ENCODE peak calls at places on chromosomes 4 and X, in ten cellular contexts. One of them, this sample, is unnamed. For H3K36me3, the result is how much of the 10 kb centered on the place peaks cover.

GRCh38 chrX:50838820-50839600 is 25.0 kb upstream of the SHROOM4 start:
- DNase-seq in hepatocyte: no peak
- DNase-seq in tibial nerve: no peak
- DNase-seq in stomach: no peak
- DNase-seq in heart right ventricle: no peak
- DNase-seq in cardiac muscle cell: peak
- DNase-seq in right atrium auricular region: no peak
- DNase-seq in kidney epithelial cell: peak
- DNase-seq in ascending aorta: no peak
- DNase-seq in ovary: no peak
- DNase-seq in this sample: no peak

GRCh38 chr4:156762851-156763250 is 208.7 kb downstream of the PDGFC start:
- DNase-seq in hepatocyte: no peak
- DNase-seq in tibial nerve: no peak
- DNase-seq in stomach: no peak
- DNase-seq in heart right ventricle: no peak
- DNase-seq in cardiac muscle cell: no peak
- DNase-seq in right atrium auricular region: no peak
- DNase-seq in kidney epithelial cell: no peak
- DNase-seq in ascending aorta: no peak
- DNase-seq in ovary: peak
- DNase-seq in this sample: no peak

GRCh38 chr4:94545296-94545695 is 93.6 kb downstream of the PDLIM5 start:
- DNase-seq in hepatocyte: no peak
- DNase-seq in tibial nerve: no peak
- DNase-seq in stomach: no peak
- DNase-seq in heart right ventricle: no peak
- DNase-seq in cardiac muscle cell: peak
- DNase-seq in right atrium auricular region: no peak
- DNase-seq in kidney epithelial cell: no peak
- DNase-seq in ascending aorta: no peak
- DNase-seq in ovary: no peak
- DNase-seq in this sample: no peak

GRCh38 chrX:53188763-53189162 is 36.2 kb downstream of the KDM5C start:
- DNase-seq in hepatocyte: no peak
- DNase-seq in tibial nerve: no peak
- DNase-seq in stomach: no peak
- DNase-seq in heart right ventricle: no peak
- DNase-seq in cardiac muscle cell: no peak
- DNase-seq in right atrium auricular region: no peak
- DNase-seq in kidney epithelial cell: no peak
- DNase-seq in ascending aorta: no peak
- DNase-seq in ovary: no peak
- DNase-seq in this sample: no peak

GRCh38 chrX:41958861-41959260 is 35.5 kb upstream of the CASK start:
- DNase-seq in hepatocyte: no peak
- DNase-seq in tibial nerve: no peak
- DNase-seq in stomach: no peak
- DNase-seq in heart right ventricle: no peak
- DNase-seq in cardiac muscle cell: no peak
- DNase-seq in right atrium auricular region: no peak
- DNase-seq in kidney epithelial cell: no peak
- DNase-seq in ascending aorta: no peak
- DNase-seq in ovary: no peak
- DNase-seq in this sample: no peak

GRCh38 chr4:164136181-164136616 is 617.7 kb upstream of the SMIM31 start:
- DNase-seq in hepatocyte: peak
- DNase-seq in tibial nerve: no peak
- DNase-seq in stomach: no peak
- DNase-seq in heart right ventricle: no peak
- DNase-seq in cardiac muscle cell: no peak
- DNase-seq in right atrium auricular region: no peak
- DNase-seq in kidney epithelial cell: peak
- DNase-seq in ascending aorta: no peak
- DNase-seq in ovary: no peak
- DNase-seq in this sample: no peak

GRCh38 chrX:15908891-15909290 is 54.3 kb upstream of the AP1S2 start:
- DNase-seq in hepatocyte: no peak
- DNase-seq in tibial nerve: no peak
- DNase-seq in stomach: no peak
- DNase-seq in heart right ventricle: no peak
- DNase-seq in cardiac muscle cell: peak
- DNase-seq in right atrium auricular region: no peak
- DNase-seq in kidney epithelial cell: no peak
- DNase-seq in ascending aorta: no peak
- DNase-seq in ovary: no peak
- DNase-seq in this sample: no peak

GRCh38 chr4:102759835-102760644 is 728 bp downstream of the MANBA start:
- DNase-seq in hepatocyte: peak
- DNase-seq in tibial nerve: peak
- DNase-seq in stomach: peak
- DNase-seq in heart right ventricle: no peak
- DNase-seq in cardiac muscle cell: peak
- DNase-seq in right atrium auricular region: peak
- DNase-seq in kidney epithelial cell: no peak
- DNase-seq in ascending aorta: peak
- DNase-seq in ovary: peak
- DNase-seq in this sample: no peak

GRCh38 chr4:7928711-7929505 is 10.8 kb downstream of the AFAP1 start:
- DNase-seq in hepatocyte: no peak
- DNase-seq in tibial nerve: no peak
- DNase-seq in stomach: no peak
- DNase-seq in heart right ventricle: no peak
- DNase-seq in cardiac muscle cell: no peak
- DNase-seq in right atrium auricular region: no peak
- DNase-seq in kidney epithelial cell: no peak
- DNase-seq in ascending aorta: no peak
- DNase-seq in ovary: no peak
- DNase-seq in this sample: no peak

GRCh38 chr4:185082549-185082948 is 60.5 kb upstream of the SLC25A4 start:
- DNase-seq in hepatocyte: no peak
- DNase-seq in tibial nerve: no peak
- DNase-seq in stomach: no peak
- DNase-seq in heart right ventricle: no peak
- DNase-seq in cardiac muscle cell: peak
- DNase-seq in right atrium auricular region: no peak
- DNase-seq in kidney epithelial cell: no peak
- DNase-seq in ascending aorta: no peak
- DNase-seq in ovary: no peak
- DNase-seq in this sample: no peak

GRCh38 chr4:21986312-21986711 is 37.7 kb upstream of the KCNIP4 start:
- DNase-seq in hepatocyte: no peak
- DNase-seq in tibial nerve: no peak
- DNase-seq in stomach: no peak
- DNase-seq in heart right ventricle: no peak
- DNase-seq in cardiac muscle cell: no peak
- DNase-seq in right atrium auricular region: no peak
- DNase-seq in kidney epithelial cell: no peak
- DNase-seq in ascending aorta: no peak
- DNase-seq in ovary: no peak
- DNase-seq in this sample: no peak

GRCh38 chr4:184097240-184097619 is 120.4 kb downstream of the ENPP6 start:
- DNase-seq in hepatocyte: no peak
- DNase-seq in tibial nerve: peak
- DNase-seq in stomach: peak
- DNase-seq in heart right ventricle: peak
- DNase-seq in cardiac muscle cell: peak
- DNase-seq in right atrium auricular region: peak
- DNase-seq in kidney epithelial cell: no peak
- DNase-seq in ascending aorta: no peak
- DNase-seq in ovary: peak
- DNase-seq in this sample: no peak

GRCh38 chr4:164442167-164442566 is 311.8 kb upstream of the SMIM31 start:
- DNase-seq in hepatocyte: no peak
- DNase-seq in tibial nerve: no peak
- DNase-seq in stomach: no peak
- DNase-seq in heart right ventricle: no peak
- DNase-seq in cardiac muscle cell: no peak
- DNase-seq in right atrium auricular region: no peak
- DNase-seq in kidney epithelial cell: no peak
- DNase-seq in ascending aorta: no peak
- DNase-seq in ovary: no peak
- DNase-seq in this sample: no peak

GRCh38 chr4:1170156-1170804 is 2.1 kb downstream of the SPON2 start:
- DNase-seq in hepatocyte: no peak
- DNase-seq in tibial nerve: no peak
- DNase-seq in stomach: no peak
- DNase-seq in heart right ventricle: no peak
- DNase-seq in cardiac muscle cell: no peak
- DNase-seq in right atrium auricular region: no peak
- DNase-seq in kidney epithelial cell: no peak
- DNase-seq in ascending aorta: no peak
- DNase-seq in ovary: peak
- DNase-seq in this sample: no peak

DNA sequence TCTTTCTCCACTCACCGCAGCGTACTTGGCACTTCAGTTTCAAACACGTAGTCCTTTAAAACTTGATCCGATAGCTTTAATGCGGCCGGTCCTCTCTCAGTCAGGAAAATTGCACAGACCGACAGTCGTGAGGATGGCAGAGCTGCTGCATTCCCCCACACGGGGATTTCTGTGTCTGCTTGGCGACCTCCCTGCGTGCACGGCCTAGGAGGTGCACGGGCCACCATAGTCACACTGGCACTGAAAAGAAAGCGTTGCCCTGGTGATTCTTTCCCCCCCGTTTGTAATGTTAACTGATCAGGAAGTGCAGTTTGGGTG is 10.3 kb downstream of the AKAP17A start:
- DNase-seq in hepatocyte: no peak
- DNase-seq in tibial nerve: no peak
- DNase-seq in stomach: no peak
- DNase-seq in heart right ventricle: no peak
- DNase-seq in cardiac muscle cell: no peak
- DNase-seq in right atrium auricular region: no peak
- DNase-seq in kidney epithelial cell: no peak
- DNase-seq in ascending aorta: no peak
- DNase-seq in ovary: no peak
- DNase-seq in this sample: no peak
- H3K36me3 ChIP-seq in hepatocyte: under half
- H3K36me3 ChIP-seq in tibial nerve: half or more
- H3K36me3 ChIP-seq in stomach: half or more
- H3K36me3 ChIP-seq in heart right ventricle: under half
- H3K36me3 ChIP-seq in cardiac muscle cell: under half
- H3K36me3 ChIP-seq in right atrium auricular region: half or more
- H3K36me3 ChIP-seq in kidney epithelial cell: under half
- H3K36me3 ChIP-seq in ascending aorta: half or more
- H3K36me3 ChIP-seq in ovary: under half
- H3K36me3 ChIP-seq in this sample: under half

GRCh38 chrX:49040376-49040955 is 2.7 kb downstream of the TFE3 start:
- DNase-seq in hepatocyte: no peak
- DNase-seq in tibial nerve: no peak
- DNase-seq in stomach: no peak
- DNase-seq in heart right ventricle: no peak
- DNase-seq in cardiac muscle cell: peak
- DNase-seq in right atrium auricular region: no peak
- DNase-seq in kidney epithelial cell: no peak
- DNase-seq in ascending aorta: no peak
- DNase-seq in ovary: no peak
- DNase-seq in this sample: no peak

GRCh38 chrX:49042581-49043219 is 457 bp downstream of the TFE3 start:
- DNase-seq in hepatocyte: no peak
- DNase-seq in tibial nerve: no peak
- DNase-seq in stomach: no peak
- DNase-seq in heart right ventricle: no peak
- DNase-seq in cardiac muscle cell: peak
- DNase-seq in right atrium auricular region: no peak
- DNase-seq in kidney epithelial cell: no peak
- DNase-seq in ascending aorta: no peak
- DNase-seq in ovary: no peak
- DNase-seq in this sample: no peak

GRCh38 chrX:49041683-49042529 is 1.3 kb downstream of the TFE3 start:
- DNase-seq in hepatocyte: peak
- DNase-seq in tibial nerve: peak
- DNase-seq in stomach: no peak
- DNase-seq in heart right ventricle: no peak
- DNase-seq in cardiac muscle cell: peak
- DNase-seq in right atrium auricular region: no peak
- DNase-seq in kidney epithelial cell: no peak
- DNase-seq in ascending aorta: no peak
- DNase-seq in ovary: no peak
- DNase-seq in this sample: no peak

GRCh38 chrX:49037883-49038475 is 5.2 kb downstream of the TFE3 start:
- DNase-seq in hepatocyte: no peak
- DNase-seq in tibial nerve: no peak
- DNase-seq in stomach: no peak
- DNase-seq in heart right ventricle: no peak
- DNase-seq in cardiac muscle cell: peak
- DNase-seq in right atrium auricular region: no peak
- DNase-seq in kidney epithelial cell: no peak
- DNase-seq in ascending aorta: no peak
- DNase-seq in ovary: no peak
- DNase-seq in this sample: no peak

GRCh38 chrX:49039598-49040375 is 3.4 kb downstream of the TFE3 start:
- DNase-seq in hepatocyte: peak
- DNase-seq in tibial nerve: peak
- DNase-seq in stomach: peak
- DNase-seq in heart right ventricle: peak
- DNase-seq in cardiac muscle cell: peak
- DNase-seq in right atrium auricular region: peak
- DNase-seq in kidney epithelial cell: peak
- DNase-seq in ascending aorta: peak
- DNase-seq in ovary: peak
- DNase-seq in this sample: peak
- H3K4me3 ChIP-seq in hepatocyte: no peak
- H3K4me3 ChIP-seq in tibial nerve: no peak
- H3K4me3 ChIP-seq in stomach: peak
- H3K4me3 ChIP-seq in heart right ventricle: peak
- H3K4me3 ChIP-seq in cardiac muscle cell: peak
- H3K4me3 ChIP-seq in right atrium auricular region: peak
- H3K4me3 ChIP-seq in kidney epithelial cell: peak
- H3K4me3 ChIP-seq in ascending aorta: peak
- H3K4me3 ChIP-seq in ovary: peak
- H3K4me3 ChIP-seq in this sample: peak

GRCh38 chr4:107666134-107666533 is 53.9 kb downstream of the PAPSS1 start:
- DNase-seq in hepatocyte: peak
- DNase-seq in tibial nerve: no peak
- DNase-seq in stomach: no peak
- DNase-seq in heart right ventricle: no peak
- DNase-seq in cardiac muscle cell: peak
- DNase-seq in right atrium auricular region: no peak
- DNase-seq in kidney epithelial cell: no peak
- DNase-seq in ascending aorta: no peak
- DNase-seq in ovary: no peak
- DNase-seq in this sample: peak
- TF ChIP-seq CTCF in hepatocyte: peak
- TF ChIP-seq CTCF in tibial nerve: no peak
- TF ChIP-seq CTCF in stomach: no peak
- TF ChIP-seq CTCF in heart right ventricle: peak
- TF ChIP-seq CTCF in cardiac muscle cell: peak
- TF ChIP-seq CTCF in right atrium auricular region: peak
- TF ChIP-seq CTCF in kidney epithelial cell: peak
- TF ChIP-seq CTCF in ascending aorta: peak
- TF ChIP-seq CTCF in ovary: no peak
- TF ChIP-seq CTCF in this sample: peak

DNA sequence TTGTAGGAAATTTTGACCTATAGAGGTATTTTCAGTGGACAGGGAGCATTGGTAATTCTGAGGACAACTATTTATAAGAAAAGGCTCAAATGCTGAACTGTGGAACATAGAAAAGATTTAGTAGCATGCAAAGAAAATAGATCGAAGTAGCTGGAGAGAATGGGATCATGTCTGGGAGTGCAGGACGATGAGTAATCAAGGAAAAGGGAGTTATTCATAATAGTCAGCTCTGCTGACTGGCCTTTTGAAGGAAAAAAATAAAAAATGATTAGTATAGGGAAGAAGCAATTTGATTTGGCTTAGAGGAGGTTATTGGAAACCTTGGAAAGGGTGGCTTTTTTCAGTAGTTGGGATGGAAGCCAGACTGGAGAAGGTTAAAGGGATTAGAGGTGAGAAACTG is 22.9 kb upstream of the ANK2 start:
- DNase-seq in hepatocyte: no peak
- DNase-seq in tibial nerve: no peak
- DNase-seq in stomach: no peak
- DNase-seq in heart right ventricle: no peak
- DNase-seq in cardiac muscle cell: peak
- DNase-seq in right atrium auricular region: no peak
- DNase-seq in kidney epithelial cell: peak
- DNase-seq in ascending aorta: no peak
- DNase-seq in ovary: no peak
- DNase-seq in this sample: no peak
- H3K36me3 ChIP-seq in hepatocyte: under half
- H3K36me3 ChIP-seq in tibial nerve: under half
- H3K36me3 ChIP-seq in stomach: under half
- H3K36me3 ChIP-seq in heart right ventricle: under half
- H3K36me3 ChIP-seq in cardiac muscle cell: under half
- H3K36me3 ChIP-seq in right atrium auricular region: under half
- H3K36me3 ChIP-seq in kidney epithelial cell: under half
- H3K36me3 ChIP-seq in ascending aorta: under half
- H3K36me3 ChIP-seq in ovary: under half
- H3K36me3 ChIP-seq in this sample: under half